ENCODE peak calls at places on chromosomes 7 and 10, in five cellular contexts. One of them, this sample, is unnamed.

GRCh38 chr7:124162667-124163066 is 129.8 kb upstream of the TMEM229A start:
- DNase-seq in A549: no peak
- DNase-seq in renal cortical epithelial cell: peak
- DNase-seq in central memory CD4-positive, alpha-beta T cell: no peak
- DNase-seq in activated CD4-positive, alpha-beta T cell treated with anti-CD3 and anti-CD28 coated beads, Interleukin-2, amount 10 ng/mL, durations not matched to agents 7 days and 5 days: no peak
- DNase-seq in this sample: no peak

GRCh38 chr10:91287276-91287675 is 66.8 kb downstream of the PCGF5 start:
- DNase-seq in A549: no peak
- DNase-seq in central memory CD4-positive, alpha-beta T cell: no peak
- DNase-seq in renal cortical epithelial cell: peak
- DNase-seq in activated CD4-positive, alpha-beta T cell treated with anti-CD3 and anti-CD28 coated beads, Interleukin-2, amount 10 ng/mL, durations not matched to agents 7 days and 5 days: no peak
- DNase-seq in this sample: no peak

GRCh38 chr10:93471110-93471651 is 11.0 kb downstream of the MYOF start:
- DNase-seq in activated CD4-positive, alpha-beta T cell treated with anti-CD3 and anti-CD28 coated beads, Interleukin-2, amount 10 ng/mL, durations not matched to agents 7 days and 5 days: no peak
- DNase-seq in central memory CD4-positive, alpha-beta T cell: no peak
- DNase-seq in A549: peak
- DNase-seq in renal cortical epithelial cell: peak
- DNase-seq in this sample: no peak

GRCh38 chr10:7861509-7862120 is 43.3 kb downstream of the TAF3 start:
- DNase-seq in central memory CD4-positive, alpha-beta T cell: no peak
- DNase-seq in renal cortical epithelial cell: no peak
- DNase-seq in A549: peak
- DNase-seq in activated CD4-positive, alpha-beta T cell treated with anti-CD3 and anti-CD28 coated beads, Interleukin-2, amount 10 ng/mL, durations not matched to agents 7 days and 5 days: no peak
- DNase-seq in this sample: no peak

GRCh38 chr10:43700306-43700705 is 51.6 kb upstream of the ZNF32 start:
- DNase-seq in renal cortical epithelial cell: no peak
- DNase-seq in activated CD4-positive, alpha-beta T cell treated with anti-CD3 and anti-CD28 coated beads, Interleukin-2, amount 10 ng/mL, durations not matched to agents 7 days and 5 days: no peak
- DNase-seq in A549: no peak
- DNase-seq in central memory CD4-positive, alpha-beta T cell: no peak
- DNase-seq in this sample: no peak

GRCh38 chr7:83301416-83301815 is 138.7 kb upstream of the PCLO start:
- DNase-seq in renal cortical epithelial cell: no peak
- DNase-seq in activated CD4-positive, alpha-beta T cell treated with anti-CD3 and anti-CD28 coated beads, Interleukin-2, amount 10 ng/mL, durations not matched to agents 7 days and 5 days: no peak
- DNase-seq in central memory CD4-positive, alpha-beta T cell: no peak
- DNase-seq in A549: peak
- DNase-seq in this sample: no peak

GRCh38 chr10:90424730-90425129 is 433.1 kb downstream of the HTR7 start:
- DNase-seq in renal cortical epithelial cell: no peak
- DNase-seq in central memory CD4-positive, alpha-beta T cell: no peak
- DNase-seq in A549: no peak
- DNase-seq in activated CD4-positive, alpha-beta T cell treated with anti-CD3 and anti-CD28 coated beads, Interleukin-2, amount 10 ng/mL, durations not matched to agents 7 days and 5 days: no peak
- DNase-seq in this sample: no peak

GRCh38 chr10:48343106-48343505 is 36.6 kb downstream of the MAPK8 start:
- DNase-seq in central memory CD4-positive, alpha-beta T cell: no peak
- DNase-seq in activated CD4-positive, alpha-beta T cell treated with anti-CD3 and anti-CD28 coated beads, Interleukin-2, amount 10 ng/mL, durations not matched to agents 7 days and 5 days: no peak
- DNase-seq in renal cortical epithelial cell: no peak
- DNase-seq in A549: no peak
- DNase-seq in this sample: no peak

GRCh38 chr7:116528008-116528789 is 3.4 kb downstream of the CAV1 start:
- DNase-seq in activated CD4-positive, alpha-beta T cell treated with anti-CD3 and anti-CD28 coated beads, Interleukin-2, amount 10 ng/mL, durations not matched to agents 7 days and 5 days: no peak
- DNase-seq in A549: peak
- DNase-seq in renal cortical epithelial cell: peak
- DNase-seq in central memory CD4-positive, alpha-beta T cell: no peak
- DNase-seq in this sample: no peak

GRCh38 chr7:11604505-11604904 is 227.5 kb downstream of the THSD7A start:
- DNase-seq in A549: peak
- DNase-seq in renal cortical epithelial cell: peak
- DNase-seq in activated CD4-positive, alpha-beta T cell treated with anti-CD3 and anti-CD28 coated beads, Interleukin-2, amount 10 ng/mL, durations not matched to agents 7 days and 5 days: no peak
- DNase-seq in central memory CD4-positive, alpha-beta T cell: no peak
- DNase-seq in this sample: no peak

GRCh38 chr7:69508736-69509135 is 89.5 kb upstream of the AUTS2 start:
- DNase-seq in A549: no peak
- DNase-seq in renal cortical epithelial cell: no peak
- DNase-seq in activated CD4-positive, alpha-beta T cell treated with anti-CD3 and anti-CD28 coated beads, Interleukin-2, amount 10 ng/mL, durations not matched to agents 7 days and 5 days: no peak
- DNase-seq in central memory CD4-positive, alpha-beta T cell: no peak
- DNase-seq in this sample: no peak